ENCODE peak calls at places on chromosome 5, in seven cellular contexts. G, I, B, W, Q, L and F are unnamed samples.

GRCh38 chr5:462051-462481 is 19.1 kb downstream of the EXOC3 start:
- DNase-seq in I (no peak), W (no peak), B (no peak), L (no peak), G (peak; percentile 25), Q (no peak), F (no peak)

GRCh38 chr5:37996918-37997317 is 157.1 kb upstream of the GDNF start:
- DNase-seq in I (no peak), G (no peak), L (no peak), Q (no peak), B (no peak), W (no peak), F (no peak)

GRCh38 chr5:179265529-179266290 is 79.6 kb downstream of the ADAMTS2 start:
- DNase-seq in W (peak; percentile 99), Q (no peak), G (peak; percentile 47), L (peak; percentile 96), B (no peak), I (peak; percentile 56), F (peak; percentile 99)

GRCh38 chr5:17185776-17186175 is 31.7 kb upstream of the BASP1 start:
- DNase-seq in Q (no peak), B (no peak), W (peak; percentile 98), G (no peak), I (no peak), L (peak; percentile 35), F (peak; percentile 94)

GRCh38 chr5:132491368-132492364 is 1.1 kb upstream of the IRF1 start:
- DNase-seq in B (no peak), G (peak; percentile 54), W (no peak), L (peak; percentile 64), Q (no peak), I (peak; percentile 55), F (peak; percentile 46)

GRCh38 chr5:43309657-43310056 is 3.6 kb downstream of the HMGCS1 start:
- DNase-seq in G (no peak), Q (no peak), L (no peak), I (no peak), W (peak; percentile 10), B (no peak), F (no peak)

GRCh38 chr5:131396015-131396414 is 132.2 kb downstream of the CDC42SE2 start:
- DNase-seq in Q (no peak), G (no peak), W (no peak), B (no peak), I (no peak), L (no peak), F (no peak)

GRCh38 chr5:128406863-128407262 is 131.2 kb downstream of the FBN2 start:
- DNase-seq in G (no peak), B (no peak), L (no peak), I (no peak), Q (no peak), W (peak; percentile 80), F (peak; percentile 56)

GRCh38 chr5:172007795-172008465 is 1.5 kb upstream of the FBXW11 start:
- DNase-seq in B (no peak), W (peak; percentile 64), L (no peak), G (peak; percentile 30), I (no peak), Q (no peak), F (peak; percentile 82)

GRCh38 chr5:27140831-27141230 is 102.4 kb upstream of the CDH9 start:
- DNase-seq in Q (no peak), W (no peak), I (no peak), G (no peak), L (no peak), B (no peak), F (peak; percentile 13)

GRCh38 chr5:6633469-6634326 is 458 bp downstream of the SRD5A1 start:
- DNase-seq in G (peak; percentile 56), Q (no peak), L (peak; percentile 64), B (no peak), W (peak; percentile 22), I (peak; percentile 51), F (peak; percentile 56)

GRCh38 chr5:176652136-176652535 is 4.9 kb downstream of the TSPAN17 start:
- DNase-seq in L (no peak), G (peak; percentile 58), Q (no peak), I (peak; percentile 68), B (no peak), W (no peak), F (no peak)

GRCh38 chr5:177468329-177469058 is 4.9 kb downstream of the DBN1 start:
- DNase-seq in G (no peak), Q (no peak), I (peak; percentile 98), B (no peak), W (peak; percentile 70), L (peak; percentile 74), F (no peak)

GRCh38 chr5:126525630-126526245 is 69.3 kb downstream of the ALDH7A1 start:
- DNase-seq in B (no peak), L (no peak), W (peak; percentile 31), Q (no peak), G (peak; percentile 76), I (peak; percentile 50), F (no peak)

GRCh38 chr5:68961762-68962161 is 132.1 kb upstream of the SLC30A5 start:
- DNase-seq in L (no peak), W (no peak), B (no peak), G (no peak), Q (no peak), I (no peak), F (no peak)

GRCh38 chr5:151509231-151509630 is 61.8 kb downstream of the SLC36A1 start:
- DNase-seq in W (no peak), L (no peak), I (no peak), G (no peak), B (no peak), Q (no peak), F (no peak)

GRCh38 chr5:127699416-127699815 is 3.8 kb upstream of the CCDC192 start:
- DNase-seq in W (peak; percentile 17), G (no peak), L (no peak), B (no peak), I (no peak), Q (no peak), F (peak; percentile 12)

GRCh38 chr5:103260951-103261350 is 2.4 kb downstream of the MACIR start:
- DNase-seq in I (no peak), G (no peak), B (no peak), Q (no peak), L (no peak), W (no peak), F (no peak)

GRCh38 chr5:74415695-74416102 is 224.8 kb downstream of the ENC1 start:
- DNase-seq in I (no peak), B (no peak), G (no peak), W (no peak), Q (no peak), L (no peak), F (peak; percentile 71)

GRCh38 chr5:157384971-157385709 is 74.9 kb upstream of the NIPAL4 start:
- DNase-seq in B (no peak), L (peak; percentile 98), W (peak; percentile 99), G (no peak), I (peak; percentile 99), Q (peak; percentile 51), F (peak; percentile 98)

GRCh38 chr5:172450861-172451695 is 3.2 kb downstream of the SH3PXD2B start:
- DNase-seq in W (no peak), I (peak; percentile 75), G (peak; percentile 70), Q (no peak), B (no peak), L (peak; percentile 73), F (peak; percentile 57)

GRCh38 chr5:64514620-64515019 is 8.8 kb downstream of the RGS7BP start:
- DNase-seq in L (no peak), I (no peak), Q (no peak), B (no peak), W (no peak), G (no peak), F (no peak)

GRCh38 chr5:1363160-1363559 is 18.3 kb upstream of the CLPTM1L start:
- DNase-seq in I (no peak), W (no peak), B (no peak), G (no peak), L (no peak), Q (no peak), F (no peak)

GRCh38 chr5:105639511-105639910 is 2031.2 kb downstream of the EFNA5 start:
- DNase-seq in L (no peak), G (peak; percentile 33), B (no peak), Q (no peak), W (no peak), I (no peak), F (no peak)

GRCh38 chr5:153480401-153480800 is 10.1 kb upstream of the GRIA1 start:
- DNase-seq in G (no peak), Q (no peak), L (peak; percentile 18), W (peak; percentile 52), B (no peak), I (no peak), F (peak; percentile 70)
- H2AK5ac ChIP-seq in G (no peak overlapping the region), Q (no peak overlapping the region), L (no peak overlapping the region), W (no peak overlapping the region), B (no peak overlapping the region), I (no peak overlapping the region), F (no peak overlapping the region)

GRCh38 chr5:124238350-124238749 is 508.1 kb downstream of the ZNF608 start:
- DNase-seq in B (no peak), I (no peak), Q (no peak), L (no peak), G (no peak), W (no peak), F (no peak)

GRCh38 chr5:124235576-124235975 is 510.9 kb downstream of the ZNF608 start:
- DNase-seq in I (no peak), Q (no peak), G (no peak), L (no peak), W (no peak), B (no peak), F (no peak)

GRCh38 chr5:124240732-124241131 is 505.7 kb downstream of the ZNF608 start:
- DNase-seq in W (no peak), G (no peak), Q (no peak), I (no peak), L (no peak), B (no peak), F (no peak)

GRCh38 chr5:124236366-124237231 is 509.8 kb downstream of the ZNF608 start:
- DNase-seq in L (no peak), I (no peak), Q (no peak), G (no peak), W (peak; percentile 1), B (no peak), F (peak; percentile 8)

GRCh38 chr5:124239572-124239971 is 506.9 kb downstream of the ZNF608 start:
- DNase-seq in Q (no peak), G (no peak), B (no peak), L (no peak), I (peak; percentile 29), W (no peak), F (no peak)
- H2AK5ac ChIP-seq in Q (no peak overlapping the region), G (no peak overlapping the region), B (no peak overlapping the region), L (no peak overlapping the region), I (no peak overlapping the region), W (no peak overlapping the region), F (no peak overlapping the region)

GRCh38 chr5:119570935-119571334 is 58.4 kb upstream of the FAM170A start:
- DNase-seq in G (no peak), I (no peak), L (no peak), Q (no peak), B (no peak), W (no peak), F (no peak)
- H2AK5ac ChIP-seq in G (no peak overlapping the region), I (no peak overlapping the region), L (no peak overlapping the region), Q (no peak overlapping the region), B (no peak overlapping the region), W (no peak overlapping the region), F (no peak overlapping the region)

GRCh38 chr5:114358329-114358728 is 3.5 kb upstream of the KCNN2 start:
- DNase-seq in Q (no peak), B (no peak), G (no peak), I (no peak), W (peak; percentile 24), L (no peak), F (peak; percentile 17)
- H2AK5ac ChIP-seq in Q (no peak overlapping the region), B (no peak overlapping the region), G (no peak overlapping the region), I (no peak overlapping the region), W (no peak overlapping the region), L (no peak overlapping the region), F (no peak overlapping the region)